ENCODE peak calls at places on chromosome 9, in ten cellular contexts. C is GM12892, B is prostate gland, G is esophagus muscularis mucosa, H is spleen, S is HCT116, A is K562, N is GM12891, V is transverse colon, J is breast epithelium. Z is an unnamed sample.

GRCh38 chr9:112793213-112793810 is 42.8 kb downstream of the SNX30 start:
- DNase-seq in C (peak), B (peak), G (no peak), H (peak), S (peak), A (peak), N (peak), V (peak), J (no peak), Z (no peak)

GRCh38 chr9:11702529-11702928 is 990.7 kb upstream of the TYRP1 start:
- DNase-seq in C (no peak), B (no peak), G (no peak), H (no peak), S (no peak), A (no peak), N (no peak), V (no peak), J (no peak), Z (no peak)

GRCh38 chr9:99054581-99054980 is 50.3 kb upstream of the TGFBR1 start:
- DNase-seq in C (no peak), B (no peak), G (no peak), H (no peak), S (no peak), A (no peak), N (no peak), V (no peak), J (peak), Z (no peak)

GRCh38 chr9:92501671-92502393 is 19.5 kb upstream of the ASPN start:
- DNase-seq in C (no peak), B (no peak), G (no peak), H (no peak), S (peak), A (peak), N (no peak), V (peak), J (no peak), Z (no peak)

GRCh38 chr9:85425153-85425611 is 316.6 kb downstream of the AGTPBP1 start:
- DNase-seq in C (peak), B (peak), G (no peak), H (no peak), S (peak), A (peak), N (peak), V (peak), J (no peak), Z (no peak)

GRCh38 chr9:16540996-16541668 is 329.3 kb downstream of the BNC2 start:
- DNase-seq in C (no peak), B (no peak), G (no peak), H (no peak), S (no peak), A (no peak), N (no peak), V (no peak), J (no peak), Z (no peak)

GRCh38 chr9:84339951-84340350 is 607 bp downstream of the SLC28A3 start:
- DNase-seq in C (no peak), B (no peak), G (no peak), H (no peak), S (no peak), A (no peak), N (no peak), V (no peak), J (no peak), Z (no peak)

GRCh38 chr9:79195904-79196303 is 375.9 kb upstream of the TLE4 start:
- DNase-seq in C (no peak), B (no peak), G (no peak), H (no peak), S (no peak), A (no peak), N (no peak), V (no peak), J (no peak), Z (no peak)

GRCh38 chr9:109264865-109265532 is 55.9 kb downstream of the EPB41L4B start:
- DNase-seq in C (no peak), B (peak), G (no peak), H (no peak), S (no peak), A (no peak), N (no peak), V (peak), J (peak), Z (peak)

GRCh38 chr9:122265265-122265900 is 701 bp downstream of the MRRF start:
- DNase-seq in C (no peak), B (no peak), G (no peak), H (no peak), S (peak), A (no peak), N (peak), V (peak), J (no peak), Z (no peak)

GRCh38 chr9:106886111-106887046 is 23.4 kb downstream of the ZNF462 start:
- DNase-seq in C (no peak), B (no peak), G (no peak), H (no peak), S (no peak), A (no peak), N (no peak), V (no peak), J (no peak), Z (no peak)

GRCh38 chr9:72872718-72873117 is 80.1 kb downstream of the ALDH1A1 start:
- DNase-seq in C (no peak), B (no peak), G (no peak), H (no peak), S (no peak), A (no peak), N (no peak), V (peak), J (no peak), Z (no peak)

GRCh38 chr9:76302947-76303550 is 91.2 kb downstream of the RFK start:
- DNase-seq in C (peak), B (no peak), G (no peak), H (no peak), S (peak), A (peak), N (peak), V (no peak), J (no peak), Z (no peak)

GRCh38 chr9:114156311-114156657 is 947 bp downstream of the COL27A1 start:
- DNase-seq in C (no peak), B (no peak), G (no peak), H (no peak), S (no peak), A (no peak), N (no peak), V (no peak), J (peak), Z (no peak)

GRCh38 chr9:4630836-4631235 is 31.3 kb upstream of the PLPP6 start:
- DNase-seq in C (no peak), B (no peak), G (no peak), H (no peak), S (no peak), A (no peak), N (no peak), V (no peak), J (no peak), Z (no peak)

GRCh38 chr9:75184471-75184870 is 96.2 kb downstream of the OSTF1 start:
- DNase-seq in C (no peak), B (no peak), G (no peak), H (no peak), S (no peak), A (no peak), N (no peak), V (no peak), J (no peak), Z (no peak)

GRCh38 chr9:136978865-136979544 is 1.7 kb downstream of the PTGDS start:
- DNase-seq in C (no peak), B (no peak), G (no peak), H (no peak), S (no peak), A (no peak), N (no peak), V (no peak), J (no peak), Z (peak)

GRCh38 chr9:109771084-109771483 is 8.9 kb upstream of the PALM2AKAP2 start:
- DNase-seq in C (no peak), B (no peak), G (no peak), H (no peak), S (no peak), A (no peak), N (no peak), V (no peak), J (no peak), Z (no peak)

GRCh38 chr9:110317921-110318320 is 19.7 kb downstream of the TXNDC8 start:
- DNase-seq in C (no peak), B (no peak), G (no peak), H (no peak), S (no peak), A (no peak), N (no peak), V (no peak), J (no peak), Z (no peak)

GRCh38 chr9:61673247-61673646 is 483.4 kb downstream of the SPATA31A7 start:
- DNase-seq in C (no peak), B (no peak), G (peak), H (peak), S (no peak), A (no peak), N (no peak), V (no peak), J (no peak), Z (no peak)

GRCh38 chr9:17332129-17332528 is 197.3 kb downstream of the CNTLN start:
- DNase-seq in C (no peak), B (no peak), G (no peak), H (no peak), S (no peak), A (no peak), N (no peak), V (no peak), J (no peak), Z (no peak)

GRCh38 chr9:130857864-130858730 is 23.0 kb downstream of the ABL1 start:
- DNase-seq in C (no peak), B (no peak), G (no peak), H (no peak), S (no peak), A (peak), N (no peak), V (peak), J (peak), Z (no peak)

GRCh38 chr9:135971892-135972291 is 10.7 kb upstream of the UBAC1 start:
- DNase-seq in C (no peak), B (peak), G (no peak), H (no peak), S (peak), A (peak), N (peak), V (peak), J (peak), Z (peak)

GRCh38 chr9:89313842-89314241 is 2.8 kb downstream of the CKS2 start:
- DNase-seq in C (no peak), B (no peak), G (no peak), H (no peak), S (no peak), A (no peak), N (no peak), V (no peak), J (no peak), Z (no peak)

GRCh38 chr9:124973807-124974206 is 32.9 kb upstream of the GOLGA1 start:
- DNase-seq in C (no peak), B (no peak), G (no peak), H (no peak), S (no peak), A (no peak), N (no peak), V (no peak), J (no peak), Z (no peak)

DNA sequence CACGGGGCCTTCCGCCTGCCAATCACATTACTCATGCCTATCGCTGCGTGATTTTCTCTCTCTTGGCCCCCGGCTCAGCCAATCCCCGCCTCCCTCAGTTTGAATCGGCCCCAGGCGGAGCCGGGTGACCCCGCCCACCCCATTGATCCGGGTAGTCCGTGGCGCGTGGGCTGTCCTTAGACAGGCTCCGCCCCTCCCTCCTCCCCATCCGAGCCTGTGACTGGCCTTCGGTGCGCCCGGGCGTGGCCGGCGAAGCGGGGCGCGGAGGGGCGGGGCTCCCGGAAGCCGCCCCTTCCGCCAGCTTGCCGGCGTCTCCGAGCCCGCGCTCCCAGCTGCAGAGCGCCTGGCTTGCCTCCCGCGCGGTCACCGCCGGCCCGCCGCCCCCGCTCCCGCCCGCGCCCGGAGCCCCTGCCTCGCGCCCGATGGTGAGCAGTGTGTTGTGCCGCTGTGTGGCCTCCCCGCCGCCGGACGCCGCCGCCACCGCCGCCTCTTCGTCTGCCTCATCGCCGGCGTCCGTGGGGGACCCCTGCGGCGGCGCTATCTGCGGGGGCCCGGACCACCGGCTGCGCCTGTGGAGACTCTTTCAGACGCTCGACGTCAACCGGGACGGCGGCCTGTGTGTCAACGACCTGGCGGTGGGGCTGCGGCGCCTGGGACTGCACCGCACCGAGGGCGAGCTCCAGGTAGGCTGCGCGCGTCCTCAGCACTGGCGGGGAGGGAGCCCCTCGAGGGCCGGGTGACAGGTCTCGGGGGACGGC is at the start of gene SLC25A25:
- DNase-seq in C (peak), B (peak), G (peak), H (peak), S (peak), A (peak), N (peak), V (peak), J (peak), Z (peak)
- TF ChIP-seq POLR2A in C (peak), B (peak), G (peak), H (no peak), S (no peak), A (no peak), N (no peak), V (peak), J (no peak), Z (peak)

DNA sequence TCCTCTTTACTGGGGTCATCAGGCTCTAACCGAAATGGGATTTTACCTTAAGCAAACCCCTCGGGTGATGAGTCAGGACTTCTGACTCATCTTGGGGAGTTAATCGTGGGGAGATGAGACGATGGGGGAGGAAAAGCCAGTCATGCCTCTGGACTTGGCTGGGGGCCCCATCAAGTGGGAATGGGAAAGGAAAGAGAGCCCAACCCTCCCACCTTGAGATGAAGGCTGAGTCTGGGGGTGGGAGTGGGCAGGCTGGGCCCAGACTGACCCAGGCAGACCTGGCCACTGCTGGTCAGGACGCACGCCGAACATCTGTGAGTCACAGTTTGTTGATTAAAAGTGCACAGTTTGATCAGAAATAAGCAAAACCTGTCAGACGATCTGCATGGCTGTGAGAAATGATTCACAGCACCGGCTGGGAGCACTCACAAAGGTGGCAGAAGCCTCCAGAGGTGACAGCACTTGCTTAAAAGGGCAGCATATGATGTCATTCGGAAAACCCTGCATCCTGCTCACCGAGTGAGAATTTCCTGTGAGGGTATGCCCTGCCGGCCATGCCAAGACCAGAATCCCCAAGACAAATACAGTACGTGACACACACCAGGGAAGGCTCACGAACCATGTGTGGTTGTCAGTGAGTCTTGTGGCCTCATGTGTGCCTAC is 50.0 kb upstream of the SLC25A51 start:
- DNase-seq in C (peak), B (no peak), G (no peak), H (peak), S (peak), A (peak), N (peak), V (no peak), J (no peak), Z (no peak)
- TF ChIP-seq POLR2AphosphoS5 in C (no peak), B (no peak), G (peak), H (peak), S (peak), A (no peak), N (no peak), V (no peak), J (no peak), Z (peak)

GRCh38 chr9:129776938-129777768 is 24.3 kb upstream of the PTGES start:
- DNase-seq in C (no peak), B (peak), G (peak), H (peak), S (peak), A (peak), N (no peak), V (peak), J (peak), Z (peak)
- TF ChIP-seq POLR2A in C (no peak), B (no peak), G (no peak), H (no peak), S (no peak), A (no peak), N (no peak), V (no peak), J (no peak), Z (no peak)

GRCh38 chr9:33458444-33458843 is 11.1 kb upstream of the AQP3 start:
- DNase-seq in C (no peak), B (no peak), G (no peak), H (no peak), S (peak), A (peak), N (no peak), V (no peak), J (no peak), Z (peak)

GRCh38 chr9:33461474-33461873 is 12.2 kb downstream of the NOL6 start:
- DNase-seq in C (no peak), B (no peak), G (no peak), H (no peak), S (no peak), A (no peak), N (no peak), V (no peak), J (no peak), Z (no peak)

GRCh38 chr9:33459115-33459514 is 11.7 kb upstream of the AQP3 start:
- DNase-seq in C (no peak), B (no peak), G (no peak), H (no peak), S (no peak), A (no peak), N (no peak), V (no peak), J (no peak), Z (no peak)

GRCh38 chr9:33463151-33463550 is 10.6 kb downstream of the NOL6 start:
- DNase-seq in C (peak), B (no peak), G (no peak), H (no peak), S (no peak), A (no peak), N (peak), V (no peak), J (no peak), Z (no peak)

DNA sequence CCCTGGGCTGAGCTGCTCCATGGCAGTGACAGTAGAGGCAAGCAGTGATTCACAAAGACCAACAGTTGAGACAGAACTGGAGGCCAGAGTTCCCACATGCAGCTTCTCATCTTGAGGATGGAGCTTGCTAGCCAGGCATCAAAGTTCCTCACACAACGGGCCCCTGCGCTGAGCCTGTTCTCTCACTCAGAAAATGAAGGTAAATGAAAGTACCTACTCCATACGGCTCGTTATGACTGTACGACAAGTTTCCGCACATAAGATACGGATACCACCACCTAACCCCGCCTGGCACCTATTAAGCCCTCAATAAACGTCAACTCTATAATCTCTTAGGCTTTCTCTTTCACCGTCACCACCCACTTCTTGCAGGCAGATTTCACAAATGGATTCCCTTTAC is 12.9 kb downstream of the NOL6 start:
- DNase-seq in C (no peak), B (no peak), G (no peak), H (no peak), S (no peak), A (no peak), N (no peak), V (no peak), J (no peak), Z (no peak)
- TF ChIP-seq POLR2AphosphoS5 in C (no peak), B (no peak), G (no peak), H (no peak), S (no peak), A (no peak), N (no peak), V (no peak), J (no peak), Z (no peak)

GRCh38 chr9:36034911-36035490 is 1.7 kb upstream of the RECK start:
- DNase-seq in C (no peak), B (no peak), G (no peak), H (no peak), S (no peak), A (no peak), N (no peak), V (no peak), J (no peak), Z (no peak)

GRCh38 chr9:36039121-36039520 is 2.4 kb downstream of the RECK start:
- DNase-seq in C (no peak), B (no peak), G (no peak), H (no peak), S (no peak), A (no peak), N (no peak), V (no peak), J (no peak), Z (no peak)

GRCh38 chr9:36036253-36036779 is 397 bp upstream of the RECK start:
- DNase-seq in C (no peak), B (no peak), G (no peak), H (no peak), S (no peak), A (no peak), N (no peak), V (no peak), J (no peak), Z (no peak)

GRCh38 chr9:36037580-36038169 is 962 bp downstream of the RECK start:
- DNase-seq in C (no peak), B (no peak), G (no peak), H (no peak), S (no peak), A (no peak), N (no peak), V (no peak), J (no peak), Z (no peak)

GRCh38 chr9:36036780-36037579 is at the start of gene RECK:
- DNase-seq in C (peak), B (peak), G (peak), H (peak), S (peak), A (peak), N (peak), V (peak), J (peak), Z (peak)
- TF ChIP-seq POLR2A in C (no peak), B (peak), G (peak), H (no peak), S (no peak), A (no peak), N (no peak), V (peak), J (peak), Z (peak)

DNA sequence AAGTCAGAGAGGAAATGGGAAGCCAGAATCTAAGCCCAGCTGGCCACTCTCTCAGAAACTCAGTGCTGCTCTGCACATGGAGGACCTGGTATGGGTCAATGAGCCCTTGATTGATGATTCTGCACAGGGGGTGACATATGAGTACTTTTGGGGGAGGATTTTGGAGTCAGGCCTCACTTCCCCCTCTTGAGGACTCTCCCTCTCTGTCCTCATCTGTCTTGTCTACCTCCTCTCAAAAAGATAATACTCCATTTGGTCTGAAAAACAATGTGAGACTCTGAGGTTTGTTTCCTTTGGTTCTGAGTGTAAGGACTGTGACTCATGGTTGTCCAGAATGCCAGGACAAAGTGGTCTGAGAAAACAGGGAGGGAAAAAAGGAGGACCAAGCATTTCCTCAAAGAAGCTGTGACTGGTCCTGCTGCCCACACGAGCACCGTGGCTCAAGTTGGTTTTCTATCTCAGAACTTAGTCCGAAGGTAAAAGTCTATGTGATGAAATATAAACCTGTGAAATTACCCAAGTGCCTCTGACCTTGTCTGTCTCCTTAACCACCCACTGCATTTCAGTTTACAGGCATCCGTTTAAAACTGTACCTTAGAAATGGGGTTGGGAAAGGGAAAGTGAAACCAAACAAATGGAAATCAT is 11.1 kb downstream of the TTC39B start:
- DNase-seq in C (no peak), B (no peak), G (no peak), H (no peak), S (no peak), A (no peak), N (no peak), V (peak), J (no peak), Z (no peak)
- TF ChIP-seq POLR2AphosphoS5 in C (no peak), B (peak), G (no peak), H (no peak), S (no peak), A (no peak), N (no peak), V (peak), J (no peak), Z (no peak)

GRCh38 chr9:133459476-133460404 is at the start of gene CACFD1:
- DNase-seq in C (peak), B (peak), G (peak), H (peak), S (peak), A (peak), N (peak), V (peak), J (peak), Z (peak)
- TF ChIP-seq POLR2A in C (peak), B (peak), G (peak), H (no peak), S (no peak), A (no peak), N (no peak), V (peak), J (no peak), Z (peak)

Z was measured in upper lobe of left lung.